ENCODE peak calls at places on chromosome 4, in eight cellular contexts. G is heart left ventricle, R is A549, K is left lung, S is ascending aorta, O is transverse colon, V is K562, A is esophagus squamous epithelium. Y is an unnamed sample. For H3K9me3 and H3K4me1, the result is how much of the 10 kb centered on the place peaks cover.

GRCh38 chr4:10272511-10272910 is 155.9 kb upstream of the WDR1 start:
- DNase-seq in G (no peak), R (no peak), K (no peak), S (no peak), O (no peak), V (no peak), A (no peak), Y (no peak)

GRCh38 chr4:111045992-111046391 is 423.1 kb upstream of the PITX2 start:
- DNase-seq in G (no peak), R (no peak), K (no peak), S (no peak), O (no peak), V (peak), A (no peak), Y (no peak)

GRCh38 chr4:1216869-1217294 is 32.0 kb downstream of the CTBP1 start:
- DNase-seq in G (no peak), R (no peak), K (no peak), S (no peak), O (peak), V (no peak), A (no peak), Y (no peak)

GRCh38 chr4:30802622-30803323 is 82.6 kb downstream of the PCDH7 start:
- DNase-seq in G (no peak), R (no peak), K (no peak), S (no peak), O (no peak), V (no peak), A (no peak), Y (peak)

GRCh38 chr4:184313058-184313709 is 95.5 kb upstream of the ENPP6 start:
- DNase-seq in G (no peak), R (no peak), K (no peak), S (no peak), O (no peak), V (no peak), A (no peak), Y (no peak)

GRCh38 chr4:156538210-156538609 is 433.4 kb downstream of the PDGFC start:
- DNase-seq in G (no peak), R (no peak), K (no peak), S (no peak), O (no peak), V (no peak), A (no peak), Y (no peak)

GRCh38 chr4:116486401-116486800 is 599.0 kb downstream of the TRAM1L1 start:
- DNase-seq in G (no peak), R (no peak), K (no peak), S (no peak), O (no peak), V (no peak), A (no peak), Y (no peak)

GRCh38 chr4:112183252-112183651 is 38.0 kb downstream of the FAM241A start:
- DNase-seq in G (no peak), R (no peak), K (no peak), S (no peak), O (no peak), V (no peak), A (no peak), Y (no peak)

GRCh38 chr4:75391489-75392166 is 122.6 kb downstream of the RCHY1 start:
- DNase-seq in G (no peak), R (no peak), K (no peak), S (no peak), O (no peak), V (no peak), A (no peak), Y (no peak)

GRCh38 chr4:99815597-99816011 is 1.0 kb upstream of the DAPP1 start:
- DNase-seq in G (no peak), R (no peak), K (peak), S (no peak), O (peak), V (no peak), A (no peak), Y (no peak)

GRCh38 chr4:171813195-171813955 is at the start of gene GALNTL6:
- DNase-seq in G (peak), R (peak), K (no peak), S (peak), O (no peak), V (no peak), A (no peak), Y (peak)

GRCh38 chr4:184329235-184330007 is 111.7 kb upstream of the ENPP6 start:
- DNase-seq in G (no peak), R (no peak), K (no peak), S (no peak), O (peak), V (no peak), A (no peak), Y (no peak)

GRCh38 chr4:124322234-124322831 is 390.2 kb downstream of the ANKRD50 start:
- DNase-seq in G (no peak), R (peak), K (no peak), S (no peak), O (no peak), V (peak), A (no peak), Y (no peak)

GRCh38 chr4:117610706-117611308 is 423.5 kb upstream of the NDST3 start:
- DNase-seq in G (no peak), R (no peak), K (no peak), S (no peak), O (no peak), V (no peak), A (no peak), Y (no peak)

GRCh38 chr4:23789765-23790164 is 100.1 kb downstream of the PPARGC1A start:
- DNase-seq in G (no peak), R (no peak), K (peak), S (peak), O (no peak), V (no peak), A (no peak), Y (no peak)

GRCh38 chr4:38266616-38267015 is 306.4 kb downstream of the PTTG2 start:
- DNase-seq in G (no peak), R (no peak), K (no peak), S (peak), O (peak), V (peak), A (no peak), Y (no peak)

GRCh38 chr4:171516694-171517093 is 296.5 kb upstream of the GALNTL6 start:
- DNase-seq in G (no peak), R (no peak), K (no peak), S (no peak), O (no peak), V (no peak), A (no peak), Y (no peak)

GRCh38 chr4:72302981-72303704 is 265.9 kb downstream of the ADAMTS3 start:
- DNase-seq in G (no peak), R (peak), K (no peak), S (no peak), O (peak), V (peak), A (no peak), Y (peak)

GRCh38 chr4:185399466-185399865 is 2.8 kb downstream of the ANKRD37 start:
- DNase-seq in G (no peak), R (no peak), K (no peak), S (no peak), O (peak), V (no peak), A (no peak), Y (no peak)

GRCh38 chr4:136687596-136687995 is 844.7 kb downstream of the PCDH18 start:
- DNase-seq in G (no peak), R (no peak), K (no peak), S (no peak), O (no peak), V (no peak), A (no peak), Y (no peak)

GRCh38 chr4:87204559-87204958 is 15.9 kb downstream of the KLHL8 start:
- DNase-seq in G (no peak), R (no peak), K (no peak), S (no peak), O (no peak), V (no peak), A (no peak), Y (no peak)
- H3K9me3 ChIP-seq in G (under half), R (under half), K (under half), S (under half), O (under half), V (under half), A (under half), Y (under half)

DNA sequence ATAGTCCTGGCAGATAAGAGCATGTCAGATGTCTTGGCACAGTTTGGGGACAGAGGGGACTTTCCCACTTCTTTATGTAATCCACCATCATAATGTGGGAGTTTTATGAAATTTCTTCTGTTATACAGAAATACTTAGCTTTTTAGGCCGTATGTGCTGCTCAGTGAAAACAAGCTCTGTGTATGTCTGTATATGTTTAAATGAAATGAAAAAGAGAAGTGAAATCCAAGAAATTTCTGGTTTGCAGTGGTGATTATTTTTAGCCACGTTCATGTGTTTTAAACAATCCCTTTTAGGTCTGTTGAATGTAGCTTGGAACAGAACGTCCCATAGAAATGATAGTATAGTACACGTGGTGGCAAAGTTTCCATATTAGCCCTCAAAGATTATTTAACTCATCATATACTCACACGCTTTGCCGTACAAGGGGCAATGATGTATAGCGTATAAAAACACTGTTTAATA is 41.0 kb downstream of the GAB1 start:
- DNase-seq in G (no peak), R (no peak), K (no peak), S (no peak), O (no peak), V (no peak), A (no peak), Y (no peak)
- H3K4me1 ChIP-seq in G (half or more), R (under half), K (under half), S (half or more), O (half or more), V (under half), A (under half), Y (under half)

GRCh38 chr4:159416073-159416472 is 313.2 kb downstream of the RAPGEF2 start:
- DNase-seq in G (no peak), R (no peak), K (no peak), S (no peak), O (no peak), V (no peak), A (no peak), Y (no peak)
- H3K9me3 ChIP-seq in G (under half), R (under half), K (under half), S (under half), O (under half), V (under half), A (under half), Y (under half)

DNA sequence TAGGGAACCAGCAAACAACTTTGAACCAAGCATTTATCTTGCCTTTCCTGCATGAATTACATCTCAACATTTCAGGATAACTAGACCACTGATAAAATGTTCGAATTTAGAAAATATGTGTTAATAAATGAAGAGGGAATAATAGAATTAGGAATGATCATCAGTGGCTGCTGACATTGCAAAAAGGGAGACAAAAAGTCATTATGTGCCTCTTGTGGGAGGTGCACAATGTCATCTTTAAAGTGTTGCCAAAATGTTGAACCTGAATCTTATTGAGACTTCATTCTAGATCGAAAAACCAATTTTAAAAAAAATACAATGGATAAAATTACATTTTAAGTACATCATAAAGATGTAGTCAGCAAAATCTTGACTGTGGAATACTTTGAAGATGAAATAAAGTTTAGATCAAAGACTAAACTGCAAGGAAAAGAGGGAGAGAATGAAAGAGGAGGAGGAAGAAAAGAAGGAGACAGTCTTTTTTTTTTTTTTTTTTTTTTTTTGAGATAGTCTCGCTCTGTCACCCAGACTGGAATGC is 299.3 kb downstream of the FBXW7 start:
- DNase-seq in G (no peak), R (no peak), K (no peak), S (no peak), O (no peak), V (no peak), A (no peak), Y (no peak)
- H3K4me1 ChIP-seq in G (under half), R (under half), K (under half), S (under half), O (under half), V (under half), A (under half), Y (under half)

Y was measured in BE2C.